ENCODE peak calls at places on chromosomes 3 and 15, in seven cellular contexts. One of them, this sample, is unnamed.

GRCh38 chr3:168249048-168249538 is 153.4 kb upstream of the GOLIM4 start:
- DNase-seq in NCI-H1694: no peak
- DNase-seq in stimulated activated naive CD8-positive, alpha-beta T cell treated with anti-CD3 and anti-CD28 coated beads, Interleukin-15, amount 100 ng/mL, for 72 hours: no peak
- DNase-seq in HS-5: peak
- DNase-seq in stimulated activated naive B cell treated with anti-CD40 and anti-IgM and Interleukin-4, amounts not matched to agents 10 μg/mL and 1 μg/mL and 100 μg/mL, for 72 hours: no peak
- DNase-seq in MCF 10A: no peak
- DNase-seq in thyroid gland: peak
- DNase-seq in this sample: peak

GRCh38 chr3:122660575-122660974 is 20.1 kb upstream of the PARP14 start:
- DNase-seq in NCI-H1694: no peak
- DNase-seq in stimulated activated naive CD8-positive, alpha-beta T cell treated with anti-CD3 and anti-CD28 coated beads, Interleukin-15, amount 100 ng/mL, for 72 hours: no peak
- DNase-seq in HS-5: no peak
- DNase-seq in stimulated activated naive B cell treated with anti-CD40 and anti-IgM and Interleukin-4, amounts not matched to agents 10 μg/mL and 1 μg/mL and 100 μg/mL, for 72 hours: no peak
- DNase-seq in MCF 10A: no peak
- DNase-seq in thyroid gland: peak
- DNase-seq in this sample: no peak

GRCh38 chr3:55885721-55886120 is 398.6 kb upstream of the WNT5A start:
- DNase-seq in NCI-H1694: no peak
- DNase-seq in stimulated activated naive CD8-positive, alpha-beta T cell treated with anti-CD3 and anti-CD28 coated beads, Interleukin-15, amount 100 ng/mL, for 72 hours: no peak
- DNase-seq in HS-5: peak
- DNase-seq in stimulated activated naive B cell treated with anti-CD40 and anti-IgM and Interleukin-4, amounts not matched to agents 10 μg/mL and 1 μg/mL and 100 μg/mL, for 72 hours: no peak
- DNase-seq in MCF 10A: peak
- DNase-seq in thyroid gland: no peak
- DNase-seq in this sample: no peak

GRCh38 chr3:134258761-134259347 is 8.2 kb upstream of the RYK start:
- DNase-seq in NCI-H1694: no peak
- DNase-seq in stimulated activated naive CD8-positive, alpha-beta T cell treated with anti-CD3 and anti-CD28 coated beads, Interleukin-15, amount 100 ng/mL, for 72 hours: no peak
- DNase-seq in HS-5: no peak
- DNase-seq in stimulated activated naive B cell treated with anti-CD40 and anti-IgM and Interleukin-4, amounts not matched to agents 10 μg/mL and 1 μg/mL and 100 μg/mL, for 72 hours: no peak
- DNase-seq in MCF 10A: no peak
- DNase-seq in thyroid gland: no peak
- DNase-seq in this sample: no peak

GRCh38 chr15:66849393-66849745 is 147.3 kb downstream of the SMAD6 start:
- DNase-seq in NCI-H1694: no peak
- DNase-seq in stimulated activated naive CD8-positive, alpha-beta T cell treated with anti-CD3 and anti-CD28 coated beads, Interleukin-15, amount 100 ng/mL, for 72 hours: no peak
- DNase-seq in HS-5: no peak
- DNase-seq in stimulated activated naive B cell treated with anti-CD40 and anti-IgM and Interleukin-4, amounts not matched to agents 10 μg/mL and 1 μg/mL and 100 μg/mL, for 72 hours: no peak
- DNase-seq in MCF 10A: no peak
- DNase-seq in thyroid gland: no peak
- DNase-seq in this sample: no peak

GRCh38 chr3:127172670-127173515 is 20.0 kb upstream of the PRR23E start:
- DNase-seq in NCI-H1694: no peak
- DNase-seq in stimulated activated naive CD8-positive, alpha-beta T cell treated with anti-CD3 and anti-CD28 coated beads, Interleukin-15, amount 100 ng/mL, for 72 hours: no peak
- DNase-seq in HS-5: peak
- DNase-seq in stimulated activated naive B cell treated with anti-CD40 and anti-IgM and Interleukin-4, amounts not matched to agents 10 μg/mL and 1 μg/mL and 100 μg/mL, for 72 hours: no peak
- DNase-seq in MCF 10A: peak
- DNase-seq in thyroid gland: peak
- DNase-seq in this sample: peak

GRCh38 chr3:171503817-171504216 is 43.6 kb upstream of the TNIK start:
- DNase-seq in NCI-H1694: no peak
- DNase-seq in stimulated activated naive CD8-positive, alpha-beta T cell treated with anti-CD3 and anti-CD28 coated beads, Interleukin-15, amount 100 ng/mL, for 72 hours: no peak
- DNase-seq in HS-5: no peak
- DNase-seq in stimulated activated naive B cell treated with anti-CD40 and anti-IgM and Interleukin-4, amounts not matched to agents 10 μg/mL and 1 μg/mL and 100 μg/mL, for 72 hours: no peak
- DNase-seq in MCF 10A: no peak
- DNase-seq in thyroid gland: no peak
- DNase-seq in this sample: no peak

GRCh38 chr3:19183572-19183971 is 35.3 kb downstream of the KCNH8 start:
- DNase-seq in NCI-H1694: no peak
- DNase-seq in stimulated activated naive CD8-positive, alpha-beta T cell treated with anti-CD3 and anti-CD28 coated beads, Interleukin-15, amount 100 ng/mL, for 72 hours: no peak
- DNase-seq in HS-5: no peak
- DNase-seq in stimulated activated naive B cell treated with anti-CD40 and anti-IgM and Interleukin-4, amounts not matched to agents 10 μg/mL and 1 μg/mL and 100 μg/mL, for 72 hours: no peak
- DNase-seq in MCF 10A: no peak
- DNase-seq in thyroid gland: no peak
- DNase-seq in this sample: no peak

GRCh38 chr3:157471051-157471450 is 32.2 kb downstream of the VEPH1 start:
- DNase-seq in NCI-H1694: no peak
- DNase-seq in stimulated activated naive CD8-positive, alpha-beta T cell treated with anti-CD3 and anti-CD28 coated beads, Interleukin-15, amount 100 ng/mL, for 72 hours: no peak
- DNase-seq in HS-5: no peak
- DNase-seq in stimulated activated naive B cell treated with anti-CD40 and anti-IgM and Interleukin-4, amounts not matched to agents 10 μg/mL and 1 μg/mL and 100 μg/mL, for 72 hours: no peak
- DNase-seq in MCF 10A: no peak
- DNase-seq in thyroid gland: no peak
- DNase-seq in this sample: no peak

GRCh38 chr15:68658641-68659358 is 80.0 kb downstream of the CORO2B start:
- DNase-seq in NCI-H1694: no peak
- DNase-seq in stimulated activated naive CD8-positive, alpha-beta T cell treated with anti-CD3 and anti-CD28 coated beads, Interleukin-15, amount 100 ng/mL, for 72 hours: no peak
- DNase-seq in HS-5: no peak
- DNase-seq in stimulated activated naive B cell treated with anti-CD40 and anti-IgM and Interleukin-4, amounts not matched to agents 10 μg/mL and 1 μg/mL and 100 μg/mL, for 72 hours: no peak
- DNase-seq in MCF 10A: no peak
- DNase-seq in thyroid gland: no peak
- DNase-seq in this sample: no peak

GRCh38 chr3:59318881-59319280 is 269.1 kb upstream of the CFAP20DC start:
- DNase-seq in NCI-H1694: no peak
- DNase-seq in stimulated activated naive CD8-positive, alpha-beta T cell treated with anti-CD3 and anti-CD28 coated beads, Interleukin-15, amount 100 ng/mL, for 72 hours: no peak
- DNase-seq in HS-5: no peak
- DNase-seq in stimulated activated naive B cell treated with anti-CD40 and anti-IgM and Interleukin-4, amounts not matched to agents 10 μg/mL and 1 μg/mL and 100 μg/mL, for 72 hours: no peak
- DNase-seq in MCF 10A: no peak
- DNase-seq in thyroid gland: no peak
- DNase-seq in this sample: no peak

GRCh38 chr3:53702776-53703175 is 143.4 kb downstream of the CHDH start:
- DNase-seq in NCI-H1694: no peak
- DNase-seq in stimulated activated naive CD8-positive, alpha-beta T cell treated with anti-CD3 and anti-CD28 coated beads, Interleukin-15, amount 100 ng/mL, for 72 hours: no peak
- DNase-seq in HS-5: no peak
- DNase-seq in stimulated activated naive B cell treated with anti-CD40 and anti-IgM and Interleukin-4, amounts not matched to agents 10 μg/mL and 1 μg/mL and 100 μg/mL, for 72 hours: no peak
- DNase-seq in MCF 10A: no peak
- DNase-seq in thyroid gland: no peak
- DNase-seq in this sample: no peak

GRCh38 chr3:129228891-129229585 is 20.4 kb upstream of the COPG1 start:
- DNase-seq in NCI-H1694: no peak
- DNase-seq in stimulated activated naive CD8-positive, alpha-beta T cell treated with anti-CD3 and anti-CD28 coated beads, Interleukin-15, amount 100 ng/mL, for 72 hours: no peak
- DNase-seq in HS-5: no peak
- DNase-seq in stimulated activated naive B cell treated with anti-CD40 and anti-IgM and Interleukin-4, amounts not matched to agents 10 μg/mL and 1 μg/mL and 100 μg/mL, for 72 hours: no peak
- DNase-seq in MCF 10A: peak
- DNase-seq in thyroid gland: no peak
- DNase-seq in this sample: no peak

GRCh38 chr3:180184806-180185205 is 148.1 kb upstream of the PEX5L start:
- DNase-seq in NCI-H1694: no peak
- DNase-seq in stimulated activated naive CD8-positive, alpha-beta T cell treated with anti-CD3 and anti-CD28 coated beads, Interleukin-15, amount 100 ng/mL, for 72 hours: no peak
- DNase-seq in HS-5: no peak
- DNase-seq in stimulated activated naive B cell treated with anti-CD40 and anti-IgM and Interleukin-4, amounts not matched to agents 10 μg/mL and 1 μg/mL and 100 μg/mL, for 72 hours: no peak
- DNase-seq in MCF 10A: peak
- DNase-seq in thyroid gland: no peak
- DNase-seq in this sample: no peak

GRCh38 chr3:143328459-143328858 is 208.9 kb downstream of the CHST2 start:
- DNase-seq in NCI-H1694: no peak
- DNase-seq in stimulated activated naive CD8-positive, alpha-beta T cell treated with anti-CD3 and anti-CD28 coated beads, Interleukin-15, amount 100 ng/mL, for 72 hours: no peak
- DNase-seq in HS-5: no peak
- DNase-seq in stimulated activated naive B cell treated with anti-CD40 and anti-IgM and Interleukin-4, amounts not matched to agents 10 μg/mL and 1 μg/mL and 100 μg/mL, for 72 hours: no peak
- DNase-seq in MCF 10A: no peak
- DNase-seq in thyroid gland: no peak
- DNase-seq in this sample: no peak

GRCh38 chr3:17158941-17159682 is 274.4 kb downstream of the PLCL2 start:
- DNase-seq in NCI-H1694: no peak
- DNase-seq in stimulated activated naive CD8-positive, alpha-beta T cell treated with anti-CD3 and anti-CD28 coated beads, Interleukin-15, amount 100 ng/mL, for 72 hours: no peak
- DNase-seq in HS-5: no peak
- DNase-seq in stimulated activated naive B cell treated with anti-CD40 and anti-IgM and Interleukin-4, amounts not matched to agents 10 μg/mL and 1 μg/mL and 100 μg/mL, for 72 hours: no peak
- DNase-seq in MCF 10A: peak
- DNase-seq in thyroid gland: no peak
- DNase-seq in this sample: no peak

GRCh38 chr15:64288577-64288976 is 67.4 kb downstream of the CSNK1G1 start:
- DNase-seq in NCI-H1694: no peak
- DNase-seq in stimulated activated naive CD8-positive, alpha-beta T cell treated with anti-CD3 and anti-CD28 coated beads, Interleukin-15, amount 100 ng/mL, for 72 hours: no peak
- DNase-seq in HS-5: peak
- DNase-seq in stimulated activated naive B cell treated with anti-CD40 and anti-IgM and Interleukin-4, amounts not matched to agents 10 μg/mL and 1 μg/mL and 100 μg/mL, for 72 hours: no peak
- DNase-seq in MCF 10A: no peak
- DNase-seq in thyroid gland: no peak
- DNase-seq in this sample: no peak

GRCh38 chr3:48639944-48640606 is 4.8 kb upstream of the SLC26A6 start:
- DNase-seq in NCI-H1694: no peak
- DNase-seq in stimulated activated naive CD8-positive, alpha-beta T cell treated with anti-CD3 and anti-CD28 coated beads, Interleukin-15, amount 100 ng/mL, for 72 hours: no peak
- DNase-seq in HS-5: no peak
- DNase-seq in stimulated activated naive B cell treated with anti-CD40 and anti-IgM and Interleukin-4, amounts not matched to agents 10 μg/mL and 1 μg/mL and 100 μg/mL, for 72 hours: no peak
- DNase-seq in MCF 10A: no peak
- DNase-seq in thyroid gland: no peak
- DNase-seq in this sample: no peak

GRCh38 chr15:55775316-55775715 is 32.4 kb upstream of the PRTG start:
- DNase-seq in NCI-H1694: no peak
- DNase-seq in stimulated activated naive CD8-positive, alpha-beta T cell treated with anti-CD3 and anti-CD28 coated beads, Interleukin-15, amount 100 ng/mL, for 72 hours: no peak
- DNase-seq in HS-5: no peak
- DNase-seq in stimulated activated naive B cell treated with anti-CD40 and anti-IgM and Interleukin-4, amounts not matched to agents 10 μg/mL and 1 μg/mL and 100 μg/mL, for 72 hours: no peak
- DNase-seq in MCF 10A: peak
- DNase-seq in thyroid gland: no peak
- DNase-seq in this sample: no peak

This sample was measured in NCI-H446 treated with DMSO at 0.1 percent for 48 hours.